ENCODE peak calls at places on chromosome 18, in seven cellular contexts. K is endodermal cell, P is mammary epithelial cell, D is HFFc6, U is prostate gland, M is MCF 10A, F is fibroblast of the aortic adventitia. X is an unnamed sample.

GRCh38 chr18:45085916-45086624 is 405.4 kb downstream of the SETBP1 start:
- DNase-seq in K (peak; percentile 55), P (peak; percentile 26), M (peak; percentile 46), U (no peak), F (no peak), D (no peak), X (no peak)

GRCh38 chr18:45839415-45840395 is 14.2 kb downstream of the SIGLEC15 start:
- DNase-seq in F (peak; percentile 81), P (peak; percentile 62), M (peak; percentile 71), D (peak; percentile 74), U (peak; percentile 61), K (peak; percentile 86), X (no peak)

GRCh38 chr18:59957957-59958356 is 58.2 kb downstream of the PMAIP1 start:
- DNase-seq in D (peak; percentile 60), P (peak; percentile 39), U (peak; percentile 20), F (peak; percentile 52), M (peak; percentile 51), K (no peak), X (no peak)

GRCh38 chr18:9944805-9945204 is 31.0 kb downstream of the VAPA start:
- DNase-seq in U (no peak), P (no peak), D (no peak), K (no peak), M (no peak), F (no peak), X (no peak)

GRCh38 chr18:46199515-46200147 is 95.4 kb downstream of the HAUS1 start:
- DNase-seq in K (peak; percentile 56), M (peak; percentile 54), P (no peak), D (peak; percentile 69), U (peak; percentile 4), F (peak; percentile 74), X (no peak)

GRCh38 chr18:65934874-65935273 is 184.1 kb downstream of the CDH7 start:
- DNase-seq in P (no peak), U (no peak), K (no peak), F (no peak), D (no peak), M (no peak), X (no peak)

GRCh38 chr18:8929381-8929780 is 173.1 kb upstream of the NDUFV2 start:
- DNase-seq in U (no peak), M (no peak), P (peak; percentile 23), K (no peak), F (no peak), D (no peak), X (no peak)

GRCh38 chr18:32383040-32383819 is 87.5 kb downstream of the GAREM1 start:
- DNase-seq in K (no peak), U (peak; percentile 38), M (peak; percentile 97), P (peak; percentile 99), F (peak; percentile 90), D (peak; percentile 19), X (no peak)

GRCh38 chr18:39455300-39455699 is 1889.7 kb upstream of the CELF4 start:
- DNase-seq in U (no peak), M (peak; percentile 93), D (peak; percentile 45), P (peak; percentile 96), F (peak; percentile 59), K (no peak), X (no peak)

GRCh38 chr18:44682181-44682870 is 1.6 kb downstream of the SETBP1 start:
- DNase-seq in K (no peak), M (no peak), P (peak; percentile 60), F (no peak), D (no peak), U (peak; percentile 25), X (no peak)

GRCh38 chr18:49459404-49460171 is 857 bp downstream of the DYM start:
- DNase-seq in M (no peak), P (no peak), D (peak; percentile 9), F (peak; percentile 30), K (no peak), U (no peak), X (no peak)

GRCh38 chr18:10135302-10135926 is 221.6 kb downstream of the VAPA start:
- DNase-seq in P (no peak), U (no peak), M (no peak), D (no peak), K (no peak), F (peak; percentile 25), X (no peak)

GRCh38 chr18:58507881-58508280 is 121.0 kb downstream of the ALPK2 start:
- DNase-seq in M (no peak), P (no peak), K (no peak), D (no peak), F (no peak), U (no peak), X (no peak)

GRCh38 chr18:49013961-49014604 is 63.3 kb upstream of the SMAD7 start:
- DNase-seq in F (no peak), M (no peak), U (no peak), D (no peak), K (peak; percentile 50), P (no peak), X (no peak)

GRCh38 chr18:64110692-64111480 is 38.0 kb downstream of the LINC00305 start:
- DNase-seq in P (no peak), D (no peak), F (no peak), K (no peak), U (no peak), M (peak; percentile 65), X (no peak)

GRCh38 chr18:48977914-48978313 is 27.1 kb upstream of the SMAD7 start:
- DNase-seq in F (no peak), D (no peak), P (no peak), K (no peak), U (no peak), M (no peak), X (no peak)

GRCh38 chr18:10089881-10090280 is 176.1 kb downstream of the VAPA start:
- DNase-seq in D (no peak), M (no peak), K (no peak), F (no peak), P (no peak), U (no peak), X (no peak)

GRCh38 chr18:58367425-58368140 is 261.3 kb downstream of the ALPK2 start:
- DNase-seq in P (no peak), M (no peak), U (no peak), K (no peak), F (no peak), D (no peak), X (no peak)

GRCh38 chr18:74899554-74899953 is 301.9 kb downstream of the ZNF407 start:
- DNase-seq in P (no peak), M (peak; percentile 66), U (no peak), F (peak; percentile 4), D (no peak), K (no peak), X (no peak)

GRCh38 chr18:3411854-3412268 is 38.1 kb upstream of the TGIF1 start:
- DNase-seq in M (no peak), F (peak; percentile 15), D (no peak), P (peak; percentile 43), U (no peak), K (peak; percentile 54), X (peak; percentile 32)

DNA sequence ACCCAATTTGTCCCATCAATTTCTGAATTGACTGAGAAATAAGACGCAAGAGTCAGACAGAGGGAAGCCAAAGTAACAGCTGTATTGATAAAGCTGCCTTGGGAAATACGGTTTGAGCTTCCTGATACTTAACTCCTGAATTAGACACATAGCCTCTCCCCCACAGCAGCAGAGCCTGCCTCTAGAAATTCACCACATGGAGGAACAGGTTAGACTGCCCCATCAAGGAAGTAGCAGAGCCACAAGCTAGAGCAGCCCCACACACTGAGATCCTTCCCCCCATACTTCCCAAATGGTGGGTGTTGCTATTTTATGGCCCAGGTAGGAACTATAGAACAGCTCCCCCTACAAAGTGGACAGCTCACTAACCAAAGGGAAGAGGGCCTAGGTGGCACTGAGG is 220.0 kb downstream of the SMAD2 start:
- DNase-seq in M (no peak), U (no peak), D (no peak), P (no peak), F (no peak), K (no peak), X (no peak)
- TF ChIP-seq CTCF in M (no peak), U (no peak), D (no peak), P (no peak), F (no peak), K (no peak), X (no peak)

GRCh38 chr18:50661013-50661412 is 101.1 kb downstream of the MAPK4 start:
- DNase-seq in F (no peak), M (no peak), D (no peak), K (peak; percentile 27), P (no peak), U (no peak), X (no peak)

GRCh38 chr18:50656841-50657470 is 97.1 kb downstream of the MAPK4 start:
- DNase-seq in P (no peak), F (no peak), D (no peak), K (no peak), M (no peak), U (no peak), X (no peak)

GRCh38 chr18:50658601-50659000 is 98.7 kb downstream of the MAPK4 start:
- DNase-seq in K (peak; percentile 21), U (no peak), M (no peak), F (no peak), P (no peak), D (no peak), X (no peak)

GRCh38 chr18:50662177-50662576 is 102.3 kb downstream of the MAPK4 start:
- DNase-seq in K (peak; percentile 49), M (peak; percentile 53), F (peak; percentile 1), P (peak; percentile 5), U (no peak), D (no peak), X (no peak)

DNA sequence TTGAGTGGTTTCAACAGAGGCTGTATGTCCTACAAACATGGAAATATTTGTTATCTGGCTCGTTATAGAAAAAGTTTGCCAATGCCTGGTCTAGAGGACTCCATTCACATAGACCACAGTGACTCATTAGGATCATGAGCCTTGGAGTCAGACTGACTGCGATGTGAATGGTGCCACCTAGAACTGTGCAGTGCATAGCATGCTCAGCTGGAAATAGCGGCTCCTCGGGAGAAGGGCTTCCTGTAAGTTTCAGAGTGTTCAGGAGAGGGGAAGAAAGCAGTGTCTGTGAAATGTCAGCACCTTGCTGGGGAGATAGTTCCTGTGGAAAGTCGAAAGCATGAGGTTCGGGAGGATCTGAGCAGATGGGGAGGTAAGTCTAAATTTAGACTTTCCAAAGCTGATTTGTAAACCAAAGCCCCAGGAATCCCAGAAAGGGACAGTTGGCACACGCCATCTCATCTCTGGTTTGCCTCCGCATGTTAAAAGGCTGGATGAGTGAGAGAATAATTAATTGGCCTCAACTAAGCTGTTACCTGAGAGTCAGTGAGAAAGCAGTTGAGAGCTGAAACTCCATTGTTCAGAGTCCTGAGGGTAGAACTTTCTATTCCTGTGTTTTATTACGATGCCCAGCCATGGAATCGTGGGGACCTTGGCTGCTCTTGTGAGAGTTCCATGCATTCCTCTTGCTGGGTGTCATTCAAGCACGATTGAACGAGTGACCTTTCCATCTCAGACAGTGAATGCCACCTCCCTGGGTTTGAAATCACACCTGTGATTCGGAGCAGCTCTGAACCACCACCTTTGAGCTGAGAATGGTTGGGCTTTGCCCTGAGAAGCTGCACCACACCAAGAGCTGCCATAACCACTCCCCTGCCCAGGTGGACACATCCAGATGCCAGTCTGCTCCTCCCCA is 99.5 kb downstream of the MAPK4 start:
- DNase-seq in D (no peak), F (peak; percentile 2), P (peak; percentile 61), K (peak; percentile 53), M (peak; percentile 80), U (no peak), X (no peak)
- TF ChIP-seq CTCF in D (no peak), F (no peak), P (peak; percentile 33), K (no peak), M (no peak), U (no peak), X (no peak)

GRCh38 chr18:24544141-24544498 is 83.7 kb downstream of the HRH4 start:
- DNase-seq in M (peak; percentile 61), K (no peak), D (no peak), F (peak; percentile 43), U (no peak), P (peak; percentile 38), X (no peak)
- TF ChIP-seq CTCF in M (peak; percentile 46), K (peak; percentile 85), D (peak; percentile 70), F (peak; percentile 19), U (peak; percentile 38), P (peak; percentile 56), X (no peak)

GRCh38 chr18:36899289-36899688 is 70.4 kb downstream of the KIAA1328 start:
- DNase-seq in D (peak; percentile 39), K (no peak), M (peak; percentile 43), U (no peak), P (peak; percentile 26), F (peak; percentile 2), X (no peak)
- TF ChIP-seq CTCF in D (peak; percentile 72), K (peak; percentile 83), M (peak; percentile 36), U (no peak), P (peak; percentile 29), F (no peak), X (no peak)

X was measured in activated B cell treated with CpG ODN at 0.5 μM for 24 hours.